ENCODE peak calls at places on chromosomes 13 and 19, in six cellular contexts. L is hepatocyte, I is heart left ventricle, C is esophagus muscularis mucosa, S is transverse colon, J is breast epithelium. N is an unnamed sample.

GRCh38 chr13:44396963-44397580 is 23.4 kb downstream of the SERP2 start:
- DNase-seq in L (peak; percentile 70), I (no peak), C (no peak), S (no peak), J (no peak), N (no peak)

GRCh38 chr19:55099557-55100506 is 17.6 kb downstream of the PPP1R12C start:
- DNase-seq in L (no peak), I (no peak), C (no peak), S (no peak), J (no peak), N (no peak)

GRCh38 chr19:49763230-49763629 is at the start of gene TSKS:
- DNase-seq in L (no peak), I (no peak), C (no peak), S (no peak), J (no peak), N (no peak)

GRCh38 chr19:29625316-29625715 is 19.2 kb downstream of the POP4 start:
- DNase-seq in L (no peak), I (no peak), C (no peak), S (no peak), J (no peak), N (no peak)

GRCh38 chr13:101930331-101930730 is 471.5 kb downstream of the FGF14 start:
- DNase-seq in L (no peak), I (no peak), C (no peak), S (no peak), J (no peak), N (no peak)

GRCh38 chr13:29844441-29844840 is 6.0 kb downstream of the UBL3 start:
- DNase-seq in L (no peak), I (no peak), C (no peak), S (no peak), J (no peak), N (no peak)

GRCh38 chr19:8609210-8610040 is 1.1 kb downstream of the ADAMTS10 start:
- DNase-seq in L (peak; percentile 78), I (peak; percentile 62), C (no peak), S (peak; percentile 34), J (no peak), N (no peak)

GRCh38 chr13:98752111-98752941 is at the start of gene SLC15A1:
- DNase-seq in L (peak; percentile 63), I (no peak), C (no peak), S (peak; percentile 47), J (no peak), N (no peak)

GRCh38 chr13:98970293-98970692 is 7.6 kb downstream of the DOCK9 start:
- DNase-seq in L (no peak), I (no peak), C (no peak), S (no peak), J (no peak), N (no peak)

GRCh38 chr13:105047676-105048295 is 1487.7 kb downstream of the EFNB2 start:
- DNase-seq in L (no peak), I (no peak), C (no peak), S (no peak), J (no peak), N (no peak)

GRCh38 chr13:112333756-112334543 is 42.2 kb upstream of the SPACA7 start:
- DNase-seq in L (no peak), I (no peak), C (no peak), S (no peak), J (no peak), N (peak; percentile 79)

GRCh38 chr19:8451885-8452284 is 7.1 kb downstream of the HNRNPM start:
- DNase-seq in L (peak; percentile 44), I (no peak), C (no peak), S (no peak), J (no peak), N (peak; percentile 78)

GRCh38 chr13:79346300-79346914 is 59.6 kb downstream of the RBM26 start:
- DNase-seq in L (no peak), I (no peak), C (no peak), S (no peak), J (no peak), N (no peak)

GRCh38 chr13:79336971-79337370 is 69.1 kb downstream of the RBM26 start:
- DNase-seq in L (no peak), I (no peak), C (no peak), S (no peak), J (no peak), N (no peak)

GRCh38 chr13:79338343-79338742 is 67.7 kb downstream of the RBM26 start:
- DNase-seq in L (no peak), I (no peak), C (no peak), S (no peak), J (no peak), N (no peak)

GRCh38 chr13:79341202-79341601 is 64.9 kb downstream of the RBM26 start:
- DNase-seq in L (no peak), I (no peak), C (no peak), S (no peak), J (no peak), N (no peak)

GRCh38 chr13:79340490-79340889 is 65.6 kb downstream of the RBM26 start:
- DNase-seq in L (no peak), I (no peak), C (no peak), S (no peak), J (no peak), N (no peak)
- TF ChIP-seq CTCF in L (peak; percentile 21), I (no peak), C (no peak), S (no peak), J (no peak), N (no peak)

GRCh38 chr19:10402441-10403038 is 802 bp downstream of the CDC37 start:
- DNase-seq in L (peak; percentile 47), I (peak; percentile 78), C (no peak), S (peak; percentile 45), J (no peak), N (no peak)

GRCh38 chr19:10395853-10396355 is 7.4 kb downstream of the CDC37 start:
- DNase-seq in L (no peak), I (no peak), C (no peak), S (no peak), J (no peak), N (no peak)

GRCh38 chr19:10403137-10404021 is at the start of gene CDC37:
- DNase-seq in L (peak; percentile 99), I (peak; percentile 98), C (peak; percentile 99), S (peak; percentile 98), J (peak; percentile 94), N (peak; percentile 98)

GRCh38 chr19:10398819-10399218 is 4.5 kb downstream of the CDC37 start:
- DNase-seq in L (no peak), I (no peak), C (no peak), S (no peak), J (no peak), N (no peak)

GRCh38 chr19:10399878-10400277 is 3.5 kb downstream of the CDC37 start:
- DNase-seq in L (no peak), I (peak; percentile 65), C (no peak), S (no peak), J (no peak), N (no peak)
- H3K27ac ChIP-seq in L (no peak overlapping the region), I (peak overlapping the region; percentile 85), C (no peak overlapping the region), S (no peak overlapping the region), J (no peak overlapping the region), N (peak overlapping the region; percentile 20)

DNA sequence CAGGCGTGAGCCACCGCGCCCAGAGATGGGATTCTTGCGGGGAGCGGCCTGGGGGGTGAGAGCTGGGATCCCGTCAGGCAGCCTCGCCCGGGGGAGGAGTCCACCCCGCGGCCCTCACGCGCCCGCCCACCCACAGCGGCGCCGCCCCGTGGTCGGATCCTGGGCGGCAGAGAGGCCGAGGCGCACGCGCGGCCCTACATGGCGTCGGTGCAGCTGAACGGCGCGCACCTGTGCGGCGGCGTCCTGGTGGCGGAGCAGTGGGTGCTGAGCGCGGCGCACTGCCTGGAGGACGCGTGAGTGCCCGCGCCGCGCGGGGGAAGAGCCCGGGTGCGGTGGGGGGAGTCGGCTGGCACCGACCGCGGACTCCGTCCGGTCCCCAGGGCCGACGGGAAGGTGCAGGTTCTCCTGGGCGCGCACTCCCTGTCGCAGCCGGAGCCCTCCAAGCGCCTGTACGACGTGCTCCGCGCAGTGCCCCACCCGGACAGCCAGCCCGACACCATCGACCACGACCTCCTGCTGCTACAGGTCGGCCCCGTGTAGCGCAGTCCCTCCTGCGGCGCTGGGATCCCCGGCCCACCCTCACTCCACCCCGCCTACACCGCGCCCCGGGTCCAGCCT is 1.1 kb downstream of the CFD start:
- DNase-seq in L (peak; percentile 93), I (peak; percentile 77), C (peak; percentile 94), S (peak; percentile 84), J (peak; percentile 60), N (peak; percentile 56)
- TF ChIP-seq CTCF in L (peak; percentile 22), I (no peak), C (peak; percentile 23), S (no peak), J (no peak), N (peak; percentile 21)

GRCh38 chr19:42496551-42497133 is 31.6 kb downstream of the CEACAM1 start:
- DNase-seq in L (no peak), I (no peak), C (no peak), S (no peak), J (no peak), N (no peak)
- H3K27ac ChIP-seq in L (peak overlapping the region; percentile 86), I (no peak overlapping the region), C (no peak overlapping the region), S (peak overlapping the region; percentile 71), J (peak overlapping the region; percentile 50), N (no peak overlapping the region)

N was measured in RWPE1.